ENCODE peak calls at places on chromosomes 3 and 15, in seven cellular contexts. H is dermis microvascular lymphatic vessel endothelial cell; B is CD8-positive, alpha-beta memory T cell; K is stimulated activated naive B cell treated with anti-CD40 and anti-IgM and Interleukin-4, amounts not matched to agents 10 μg/mL and 1 μg/mL and 100 μg/mL, for 72 hours; O is skeletal muscle cell; F is AG04450; M is NCI-H187. G is an unnamed sample.

GRCh38 chr3:102378216-102378615 is 56.6 kb upstream of the ZPLD1 start:
- DNase-seq in H (no peak), B (no peak), K (no peak), O (no peak), F (no peak), M (no peak), G (no peak)

GRCh38 chr3:72458365-72458764 is 389.9 kb downstream of the SHQ1 start:
- DNase-seq in H (no peak), B (no peak), K (no peak), O (no peak), F (no peak), M (no peak), G (no peak)

GRCh38 chr3:50453907-50454306 is 49.5 kb downstream of the CACNA2D2 start:
- DNase-seq in H (no peak), B (no peak), K (no peak), O (no peak), F (no peak), M (no peak), G (no peak)

GRCh38 chr3:13282986-13283876 is 136.9 kb downstream of the NUP210 start:
- DNase-seq in H (no peak), B (no peak), K (no peak), O (no peak), F (no peak), M (no peak), G (no peak)

GRCh38 chr3:192408007-192408655 is 319.2 kb downstream of the FGF12 start:
- DNase-seq in H (no peak), B (no peak), K (no peak), O (no peak), F (no peak), M (no peak), G (peak)

GRCh38 chr15:26357653-26358052 is 415.2 kb downstream of the GABRB3 start:
- DNase-seq in H (no peak), B (no peak), K (no peak), O (no peak), F (no peak), M (no peak), G (no peak)

GRCh38 chr3:132135628-132136333 is 101.0 kb upstream of the CPNE4 start:
- DNase-seq in H (no peak), B (no peak), K (no peak), O (peak), F (peak), M (no peak), G (no peak)

GRCh38 chr3:120506828-120507774 is 56.3 kb upstream of the FSTL1 start:
- DNase-seq in H (peak), B (no peak), K (no peak), O (no peak), F (no peak), M (no peak), G (peak)

GRCh38 chr3:128800241-128801187 is 74.5 kb downstream of the RAB7A start:
- DNase-seq in H (no peak), B (no peak), K (peak), O (no peak), F (no peak), M (no peak), G (peak)

GRCh38 chr15:68149059-68149458 is 56.1 kb downstream of the CALML4 start:
- DNase-seq in H (no peak), B (no peak), K (no peak), O (no peak), F (no peak), M (no peak), G (no peak)

GRCh38 chr15:36335211-36335610 is 244.2 kb upstream of the CDIN1 start:
- DNase-seq in H (no peak), B (no peak), K (no peak), O (no peak), F (no peak), M (no peak), G (no peak)

GRCh38 chr3:98670020-98670419 is 76.6 kb upstream of the CPOX start:
- DNase-seq in H (no peak), B (no peak), K (no peak), O (no peak), F (no peak), M (no peak), G (no peak)

GRCh38 chr3:183161552-183162345 is 785 bp downstream of the LAMP3 start:
- DNase-seq in H (no peak), B (no peak), K (peak), O (no peak), F (no peak), M (no peak), G (no peak)

GRCh38 chr3:7546219-7546618 is 685.3 kb downstream of the GRM7 start:
- DNase-seq in H (peak), B (no peak), K (no peak), O (no peak), F (no peak), M (no peak), G (peak)

GRCh38 chr3:122233109-122233952 is 49.9 kb downstream of the CASR start:
- DNase-seq in H (no peak), B (no peak), K (peak), O (no peak), F (no peak), M (no peak), G (peak)

GRCh38 chr3:127820221-127820870 is 2.0 kb downstream of the MGLL start:
- DNase-seq in H (no peak), B (no peak), K (no peak), O (no peak), F (no peak), M (no peak), G (peak)

GRCh38 chr3:158841387-158841786 is 39.5 kb downstream of the MFSD1 start:
- DNase-seq in H (no peak), B (no peak), K (no peak), O (no peak), F (no peak), M (no peak), G (no peak)

GRCh38 chr3:12405432-12406272 is 78.6 kb upstream of the TSEN2 start:
- DNase-seq in H (peak), B (no peak), K (no peak), O (peak), F (peak), M (no peak), G (no peak)

GRCh38 chr15:60572462-60573214 is 93.7 kb upstream of the ICE2 start:
- DNase-seq in H (no peak), B (no peak), K (no peak), O (no peak), F (no peak), M (peak), G (no peak)

GRCh38 chr15:38605744-38606143 is 41.1 kb upstream of the RASGRP1 start:
- DNase-seq in H (no peak), B (no peak), K (no peak), O (no peak), F (no peak), M (no peak), G (no peak)

GRCh38 chr3:155412856-155413255 is 119.4 kb upstream of the STRIT1 start:
- DNase-seq in H (no peak), B (no peak), K (no peak), O (no peak), F (no peak), M (no peak), G (no peak)

GRCh38 chr3:188326111-188326510 is 172.2 kb downstream of the LPP start:
- DNase-seq in H (peak), B (no peak), K (no peak), O (no peak), F (no peak), M (no peak), G (peak)

GRCh38 chr3:72694398-72694797 is 153.8 kb downstream of the SHQ1 start:
- DNase-seq in H (peak), B (no peak), K (no peak), O (no peak), F (no peak), M (no peak), G (no peak)

GRCh38 chr15:63246691-63247464 is 30.5 kb upstream of the APH1B start:
- DNase-seq in H (no peak), B (no peak), K (no peak), O (peak), F (no peak), M (no peak), G (no peak)

GRCh38 chr3:128784228-128784627 is 58.2 kb downstream of the RAB7A start:
- DNase-seq in H (no peak), B (no peak), K (no peak), O (no peak), F (no peak), M (no peak), G (peak)

GRCh38 chr3:188553569-188553968 is 399.6 kb downstream of the LPP start:
- DNase-seq in H (no peak), B (peak), K (no peak), O (no peak), F (no peak), M (no peak), G (no peak)

GRCh38 chr3:195221876-195222617 is 48.9 kb downstream of the XXYLT1 start:
- DNase-seq in H (no peak), B (no peak), K (no peak), O (no peak), F (no peak), M (no peak), G (no peak)

GRCh38 chr3:41198526-41198925 is 779 bp upstream of the CTNNB1 start:
- DNase-seq in H (no peak), B (no peak), K (no peak), O (no peak), F (no peak), M (no peak), G (peak)

GRCh38 chr15:95644476-95644875 is 686.0 kb upstream of the NR2F2 start:
- DNase-seq in H (no peak), B (no peak), K (no peak), O (no peak), F (no peak), M (no peak), G (no peak)

GRCh38 chr3:13022348-13023250 is 50.6 kb downstream of the IQSEC1 start:
- DNase-seq in H (peak), B (no peak), K (no peak), O (peak), F (peak), M (no peak), G (no peak)

GRCh38 chr3:44338010-44338827 is at the start of gene TCAIM:
- DNase-seq in H (peak), B (peak), K (peak), O (peak), F (peak), M (peak), G (peak)

GRCh38 chr15:55774113-55774970 is 31.4 kb upstream of the PRTG start:
- DNase-seq in H (no peak), B (peak), K (peak), O (no peak), F (no peak), M (no peak), G (peak)

GRCh38 chr3:156148946-156149348 is 28.6 kb downstream of the KCNAB1 start:
- DNase-seq in H (peak), B (no peak), K (no peak), O (no peak), F (no peak), M (no peak), G (peak)

GRCh38 chr3:25854214-25854613 is 64.3 kb downstream of the OXSM start:
- DNase-seq in H (no peak), B (no peak), K (no peak), O (no peak), F (no peak), M (no peak), G (no peak)